ENCODE peak calls at places on chromosome 13, in ten cellular contexts. One of them, this sample, is unnamed.

GRCh38 chr13:110234532-110234931 is 72.4 kb downstream of the COL4A1 start:
- DNase-seq in activated T-helper 1 cell treated with anti-CD3 and anti-CD28 coated beads, Interleukin-12 subunit alpha, Interleukin-12 subunit beta, Interleukin-2, Interleukin-4 antibody, amounts not matched to agents 30 ng/mL and 10 ng/mL and 1 ng/mL, durations not matched to agents 14 hours and 24 hours and 36 hours: no peak
- DNase-seq in sigmoid colon: no peak
- DNase-seq in dermis microvascular lymphatic vessel endothelial cell: peak; percentile 77
- DNase-seq in adrenal gland: no peak
- DNase-seq in breast epithelium: no peak
- DNase-seq in stimulated activated CD4-positive, alpha-beta T cell treated with anti-CD3 and anti-CD28 coated beads, Interleukin-1b, Interleukin-23, amount 100 ng/mL, for 48 hours: no peak
- DNase-seq in Ammon's horn: no peak
- DNase-seq in psoas muscle: no peak
- DNase-seq in amniotic stem cell: no peak
- DNase-seq in this sample: no peak

GRCh38 chr13:33723365-33723764 is 94.6 kb upstream of the RFC3 start:
- DNase-seq in Ammon's horn: no peak
- DNase-seq in activated T-helper 1 cell treated with anti-CD3 and anti-CD28 coated beads, Interleukin-12 subunit alpha, Interleukin-12 subunit beta, Interleukin-2, Interleukin-4 antibody, amounts not matched to agents 30 ng/mL and 10 ng/mL and 1 ng/mL, durations not matched to agents 14 hours and 24 hours and 36 hours: no peak
- DNase-seq in sigmoid colon: no peak
- DNase-seq in psoas muscle: no peak
- DNase-seq in dermis microvascular lymphatic vessel endothelial cell: no peak
- DNase-seq in adrenal gland: no peak
- DNase-seq in amniotic stem cell: no peak
- DNase-seq in breast epithelium: no peak
- DNase-seq in stimulated activated CD4-positive, alpha-beta T cell treated with anti-CD3 and anti-CD28 coated beads, Interleukin-1b, Interleukin-23, amount 100 ng/mL, for 48 hours: no peak
- DNase-seq in this sample: no peak

GRCh38 chr13:85798999-85799646 is at the start of gene SLITRK6:
- DNase-seq in Ammon's horn: no peak
- DNase-seq in amniotic stem cell: peak; percentile 25
- DNase-seq in activated T-helper 1 cell treated with anti-CD3 and anti-CD28 coated beads, Interleukin-12 subunit alpha, Interleukin-12 subunit beta, Interleukin-2, Interleukin-4 antibody, amounts not matched to agents 30 ng/mL and 10 ng/mL and 1 ng/mL, durations not matched to agents 14 hours and 24 hours and 36 hours: no peak
- DNase-seq in breast epithelium: no peak
- DNase-seq in adrenal gland: no peak
- DNase-seq in stimulated activated CD4-positive, alpha-beta T cell treated with anti-CD3 and anti-CD28 coated beads, Interleukin-1b, Interleukin-23, amount 100 ng/mL, for 48 hours: no peak
- DNase-seq in psoas muscle: no peak
- DNase-seq in sigmoid colon: no peak
- DNase-seq in dermis microvascular lymphatic vessel endothelial cell: no peak
- DNase-seq in this sample: no peak

GRCh38 chr13:40060318-40061007 is 405.0 kb downstream of the COG6 start:
- DNase-seq in dermis microvascular lymphatic vessel endothelial cell: peak; percentile 46
- DNase-seq in Ammon's horn: peak; percentile 64
- DNase-seq in sigmoid colon: peak; percentile 70
- DNase-seq in adrenal gland: no peak
- DNase-seq in psoas muscle: peak; percentile 55
- DNase-seq in amniotic stem cell: no peak
- DNase-seq in breast epithelium: peak; percentile 89
- DNase-seq in activated T-helper 1 cell treated with anti-CD3 and anti-CD28 coated beads, Interleukin-12 subunit alpha, Interleukin-12 subunit beta, Interleukin-2, Interleukin-4 antibody, amounts not matched to agents 30 ng/mL and 10 ng/mL and 1 ng/mL, durations not matched to agents 14 hours and 24 hours and 36 hours: no peak
- DNase-seq in stimulated activated CD4-positive, alpha-beta T cell treated with anti-CD3 and anti-CD28 coated beads, Interleukin-1b, Interleukin-23, amount 100 ng/mL, for 48 hours: peak; percentile 75
- DNase-seq in this sample: no peak

GRCh38 chr13:23790591-23791170 is 98.5 kb downstream of the MIPEP start:
- DNase-seq in dermis microvascular lymphatic vessel endothelial cell: no peak
- DNase-seq in psoas muscle: no peak
- DNase-seq in Ammon's horn: no peak
- DNase-seq in adrenal gland: no peak
- DNase-seq in sigmoid colon: no peak
- DNase-seq in activated T-helper 1 cell treated with anti-CD3 and anti-CD28 coated beads, Interleukin-12 subunit alpha, Interleukin-12 subunit beta, Interleukin-2, Interleukin-4 antibody, amounts not matched to agents 30 ng/mL and 10 ng/mL and 1 ng/mL, durations not matched to agents 14 hours and 24 hours and 36 hours: no peak
- DNase-seq in stimulated activated CD4-positive, alpha-beta T cell treated with anti-CD3 and anti-CD28 coated beads, Interleukin-1b, Interleukin-23, amount 100 ng/mL, for 48 hours: no peak
- DNase-seq in amniotic stem cell: no peak
- DNase-seq in breast epithelium: no peak
- DNase-seq in this sample: no peak

GRCh38 chr13:70125693-70126092 is 17.4 kb upstream of the KLHL1 start:
- DNase-seq in amniotic stem cell: no peak
- DNase-seq in adrenal gland: no peak
- DNase-seq in activated T-helper 1 cell treated with anti-CD3 and anti-CD28 coated beads, Interleukin-12 subunit alpha, Interleukin-12 subunit beta, Interleukin-2, Interleukin-4 antibody, amounts not matched to agents 30 ng/mL and 10 ng/mL and 1 ng/mL, durations not matched to agents 14 hours and 24 hours and 36 hours: no peak
- DNase-seq in stimulated activated CD4-positive, alpha-beta T cell treated with anti-CD3 and anti-CD28 coated beads, Interleukin-1b, Interleukin-23, amount 100 ng/mL, for 48 hours: no peak
- DNase-seq in Ammon's horn: no peak
- DNase-seq in psoas muscle: no peak
- DNase-seq in breast epithelium: no peak
- DNase-seq in sigmoid colon: no peak
- DNase-seq in dermis microvascular lymphatic vessel endothelial cell: no peak
- DNase-seq in this sample: no peak

GRCh38 chr13:40755082-40755755 is 15.8 kb downstream of the MRPS31 start:
- DNase-seq in amniotic stem cell: no peak
- DNase-seq in Ammon's horn: no peak
- DNase-seq in stimulated activated CD4-positive, alpha-beta T cell treated with anti-CD3 and anti-CD28 coated beads, Interleukin-1b, Interleukin-23, amount 100 ng/mL, for 48 hours: no peak
- DNase-seq in sigmoid colon: no peak
- DNase-seq in activated T-helper 1 cell treated with anti-CD3 and anti-CD28 coated beads, Interleukin-12 subunit alpha, Interleukin-12 subunit beta, Interleukin-2, Interleukin-4 antibody, amounts not matched to agents 30 ng/mL and 10 ng/mL and 1 ng/mL, durations not matched to agents 14 hours and 24 hours and 36 hours: no peak
- DNase-seq in breast epithelium: no peak
- DNase-seq in adrenal gland: no peak
- DNase-seq in psoas muscle: no peak
- DNase-seq in dermis microvascular lymphatic vessel endothelial cell: no peak
- DNase-seq in this sample: no peak

GRCh38 chr13:23462815-23463559 is 29.5 kb upstream of the SACS start:
- DNase-seq in psoas muscle: no peak
- DNase-seq in amniotic stem cell: no peak
- DNase-seq in dermis microvascular lymphatic vessel endothelial cell: no peak
- DNase-seq in breast epithelium: no peak
- DNase-seq in Ammon's horn: no peak
- DNase-seq in sigmoid colon: no peak
- DNase-seq in stimulated activated CD4-positive, alpha-beta T cell treated with anti-CD3 and anti-CD28 coated beads, Interleukin-1b, Interleukin-23, amount 100 ng/mL, for 48 hours: no peak
- DNase-seq in adrenal gland: no peak
- DNase-seq in activated T-helper 1 cell treated with anti-CD3 and anti-CD28 coated beads, Interleukin-12 subunit alpha, Interleukin-12 subunit beta, Interleukin-2, Interleukin-4 antibody, amounts not matched to agents 30 ng/mL and 10 ng/mL and 1 ng/mL, durations not matched to agents 14 hours and 24 hours and 36 hours: no peak
- DNase-seq in this sample: no peak

GRCh38 chr13:82800391-82800790 is 1081.9 kb downstream of the SLITRK1 start:
- DNase-seq in stimulated activated CD4-positive, alpha-beta T cell treated with anti-CD3 and anti-CD28 coated beads, Interleukin-1b, Interleukin-23, amount 100 ng/mL, for 48 hours: no peak
- DNase-seq in amniotic stem cell: peak; percentile 6
- DNase-seq in dermis microvascular lymphatic vessel endothelial cell: no peak
- DNase-seq in activated T-helper 1 cell treated with anti-CD3 and anti-CD28 coated beads, Interleukin-12 subunit alpha, Interleukin-12 subunit beta, Interleukin-2, Interleukin-4 antibody, amounts not matched to agents 30 ng/mL and 10 ng/mL and 1 ng/mL, durations not matched to agents 14 hours and 24 hours and 36 hours: no peak
- DNase-seq in adrenal gland: no peak
- DNase-seq in psoas muscle: no peak
- DNase-seq in sigmoid colon: no peak
- DNase-seq in breast epithelium: no peak
- DNase-seq in Ammon's horn: no peak
- DNase-seq in this sample: no peak

GRCh38 chr13:44660050-44660449 is 83.9 kb upstream of the TSC22D1 start:
- DNase-seq in breast epithelium: no peak
- DNase-seq in Ammon's horn: no peak
- DNase-seq in amniotic stem cell: no peak
- DNase-seq in psoas muscle: no peak
- DNase-seq in sigmoid colon: no peak
- DNase-seq in activated T-helper 1 cell treated with anti-CD3 and anti-CD28 coated beads, Interleukin-12 subunit alpha, Interleukin-12 subunit beta, Interleukin-2, Interleukin-4 antibody, amounts not matched to agents 30 ng/mL and 10 ng/mL and 1 ng/mL, durations not matched to agents 14 hours and 24 hours and 36 hours: no peak
- DNase-seq in adrenal gland: no peak
- DNase-seq in dermis microvascular lymphatic vessel endothelial cell: no peak
- DNase-seq in stimulated activated CD4-positive, alpha-beta T cell treated with anti-CD3 and anti-CD28 coated beads, Interleukin-1b, Interleukin-23, amount 100 ng/mL, for 48 hours: no peak
- DNase-seq in this sample: no peak

GRCh38 chr13:108213946-108214345 is 1.4 kb downstream of the LIG4 start:
- DNase-seq in dermis microvascular lymphatic vessel endothelial cell: no peak
- DNase-seq in stimulated activated CD4-positive, alpha-beta T cell treated with anti-CD3 and anti-CD28 coated beads, Interleukin-1b, Interleukin-23, amount 100 ng/mL, for 48 hours: no peak
- DNase-seq in adrenal gland: no peak
- DNase-seq in breast epithelium: no peak
- DNase-seq in psoas muscle: no peak
- DNase-seq in amniotic stem cell: no peak
- DNase-seq in sigmoid colon: no peak
- DNase-seq in activated T-helper 1 cell treated with anti-CD3 and anti-CD28 coated beads, Interleukin-12 subunit alpha, Interleukin-12 subunit beta, Interleukin-2, Interleukin-4 antibody, amounts not matched to agents 30 ng/mL and 10 ng/mL and 1 ng/mL, durations not matched to agents 14 hours and 24 hours and 36 hours: no peak
- DNase-seq in Ammon's horn: no peak
- DNase-seq in this sample: no peak

GRCh38 chr13:104281910-104282309 is 1215.7 kb upstream of the SLC10A2 start:
- DNase-seq in stimulated activated CD4-positive, alpha-beta T cell treated with anti-CD3 and anti-CD28 coated beads, Interleukin-1b, Interleukin-23, amount 100 ng/mL, for 48 hours: no peak
- DNase-seq in activated T-helper 1 cell treated with anti-CD3 and anti-CD28 coated beads, Interleukin-12 subunit alpha, Interleukin-12 subunit beta, Interleukin-2, Interleukin-4 antibody, amounts not matched to agents 30 ng/mL and 10 ng/mL and 1 ng/mL, durations not matched to agents 14 hours and 24 hours and 36 hours: no peak
- DNase-seq in dermis microvascular lymphatic vessel endothelial cell: no peak
- DNase-seq in Ammon's horn: no peak
- DNase-seq in psoas muscle: no peak
- DNase-seq in adrenal gland: no peak
- DNase-seq in sigmoid colon: no peak
- DNase-seq in amniotic stem cell: no peak
- DNase-seq in breast epithelium: no peak
- DNase-seq in this sample: no peak

GRCh38 chr13:49936085-49936942 is at the start of gene SPRYD7:
- DNase-seq in activated T-helper 1 cell treated with anti-CD3 and anti-CD28 coated beads, Interleukin-12 subunit alpha, Interleukin-12 subunit beta, Interleukin-2, Interleukin-4 antibody, amounts not matched to agents 30 ng/mL and 10 ng/mL and 1 ng/mL, durations not matched to agents 14 hours and 24 hours and 36 hours: peak; percentile 92
- DNase-seq in dermis microvascular lymphatic vessel endothelial cell: peak; percentile 98
- DNase-seq in psoas muscle: peak; percentile 98
- DNase-seq in breast epithelium: peak; percentile 96
- DNase-seq in Ammon's horn: peak; percentile 99
- DNase-seq in sigmoid colon: peak; percentile 98
- DNase-seq in amniotic stem cell: peak; percentile 97
- DNase-seq in stimulated activated CD4-positive, alpha-beta T cell treated with anti-CD3 and anti-CD28 coated beads, Interleukin-1b, Interleukin-23, amount 100 ng/mL, for 48 hours: peak; percentile 94
- DNase-seq in adrenal gland: peak; percentile 98
- DNase-seq in this sample: peak; percentile 80

GRCh38 chr13:62193919-62194318 is 778.3 kb upstream of the PCDH20 start:
- DNase-seq in activated T-helper 1 cell treated with anti-CD3 and anti-CD28 coated beads, Interleukin-12 subunit alpha, Interleukin-12 subunit beta, Interleukin-2, Interleukin-4 antibody, amounts not matched to agents 30 ng/mL and 10 ng/mL and 1 ng/mL, durations not matched to agents 14 hours and 24 hours and 36 hours: no peak
- DNase-seq in sigmoid colon: no peak
- DNase-seq in dermis microvascular lymphatic vessel endothelial cell: no peak
- DNase-seq in adrenal gland: no peak
- DNase-seq in breast epithelium: no peak
- DNase-seq in stimulated activated CD4-positive, alpha-beta T cell treated with anti-CD3 and anti-CD28 coated beads, Interleukin-1b, Interleukin-23, amount 100 ng/mL, for 48 hours: no peak
- DNase-seq in Ammon's horn: no peak
- DNase-seq in amniotic stem cell: no peak
- DNase-seq in psoas muscle: no peak
- DNase-seq in this sample: no peak

GRCh38 chr13:74062933-74063332 is 71.3 kb downstream of the KLF12 start:
- DNase-seq in psoas muscle: peak; percentile 45
- DNase-seq in breast epithelium: no peak
- DNase-seq in Ammon's horn: peak; percentile 80
- DNase-seq in sigmoid colon: peak; percentile 82
- DNase-seq in amniotic stem cell: no peak
- DNase-seq in activated T-helper 1 cell treated with anti-CD3 and anti-CD28 coated beads, Interleukin-12 subunit alpha, Interleukin-12 subunit beta, Interleukin-2, Interleukin-4 antibody, amounts not matched to agents 30 ng/mL and 10 ng/mL and 1 ng/mL, durations not matched to agents 14 hours and 24 hours and 36 hours: no peak
- DNase-seq in dermis microvascular lymphatic vessel endothelial cell: no peak
- DNase-seq in adrenal gland: peak; percentile 24
- DNase-seq in stimulated activated CD4-positive, alpha-beta T cell treated with anti-CD3 and anti-CD28 coated beads, Interleukin-1b, Interleukin-23, amount 100 ng/mL, for 48 hours: peak; percentile 34
- DNase-seq in this sample: no peak

GRCh38 chr13:28035146-28035782 is 46.8 kb upstream of the URAD start:
- DNase-seq in breast epithelium: no peak
- DNase-seq in sigmoid colon: no peak
- DNase-seq in Ammon's horn: no peak
- DNase-seq in adrenal gland: peak; percentile 24
- DNase-seq in psoas muscle: no peak
- DNase-seq in stimulated activated CD4-positive, alpha-beta T cell treated with anti-CD3 and anti-CD28 coated beads, Interleukin-1b, Interleukin-23, amount 100 ng/mL, for 48 hours: no peak
- DNase-seq in amniotic stem cell: no peak
- DNase-seq in dermis microvascular lymphatic vessel endothelial cell: no peak
- DNase-seq in activated T-helper 1 cell treated with anti-CD3 and anti-CD28 coated beads, Interleukin-12 subunit alpha, Interleukin-12 subunit beta, Interleukin-2, Interleukin-4 antibody, amounts not matched to agents 30 ng/mL and 10 ng/mL and 1 ng/mL, durations not matched to agents 14 hours and 24 hours and 36 hours: no peak
- DNase-seq in this sample: no peak

GRCh38 chr13:33015791-33016323 is 366 bp upstream of the KL start:
- DNase-seq in adrenal gland: peak; percentile 19
- DNase-seq in stimulated activated CD4-positive, alpha-beta T cell treated with anti-CD3 and anti-CD28 coated beads, Interleukin-1b, Interleukin-23, amount 100 ng/mL, for 48 hours: peak; percentile 4
- DNase-seq in activated T-helper 1 cell treated with anti-CD3 and anti-CD28 coated beads, Interleukin-12 subunit alpha, Interleukin-12 subunit beta, Interleukin-2, Interleukin-4 antibody, amounts not matched to agents 30 ng/mL and 10 ng/mL and 1 ng/mL, durations not matched to agents 14 hours and 24 hours and 36 hours: no peak
- DNase-seq in amniotic stem cell: no peak
- DNase-seq in breast epithelium: no peak
- DNase-seq in psoas muscle: no peak
- DNase-seq in dermis microvascular lymphatic vessel endothelial cell: peak; percentile 1
- DNase-seq in sigmoid colon: no peak
- DNase-seq in Ammon's horn: no peak
- DNase-seq in this sample: no peak

GRCh38 chr13:39959497-39959896 is 304.0 kb downstream of the COG6 start:
- DNase-seq in Ammon's horn: no peak
- DNase-seq in activated T-helper 1 cell treated with anti-CD3 and anti-CD28 coated beads, Interleukin-12 subunit alpha, Interleukin-12 subunit beta, Interleukin-2, Interleukin-4 antibody, amounts not matched to agents 30 ng/mL and 10 ng/mL and 1 ng/mL, durations not matched to agents 14 hours and 24 hours and 36 hours: no peak
- DNase-seq in stimulated activated CD4-positive, alpha-beta T cell treated with anti-CD3 and anti-CD28 coated beads, Interleukin-1b, Interleukin-23, amount 100 ng/mL, for 48 hours: no peak
- DNase-seq in psoas muscle: no peak
- DNase-seq in dermis microvascular lymphatic vessel endothelial cell: no peak
- DNase-seq in sigmoid colon: no peak
- DNase-seq in amniotic stem cell: no peak
- DNase-seq in breast epithelium: no peak
- DNase-seq in adrenal gland: no peak
- DNase-seq in this sample: no peak

GRCh38 chr13:73290844-73291243 is 232.0 kb downstream of the KLF5 start:
- DNase-seq in stimulated activated CD4-positive, alpha-beta T cell treated with anti-CD3 and anti-CD28 coated beads, Interleukin-1b, Interleukin-23, amount 100 ng/mL, for 48 hours: no peak
- DNase-seq in breast epithelium: peak; percentile 67
- DNase-seq in adrenal gland: no peak
- DNase-seq in psoas muscle: no peak
- DNase-seq in sigmoid colon: no peak
- DNase-seq in activated T-helper 1 cell treated with anti-CD3 and anti-CD28 coated beads, Interleukin-12 subunit alpha, Interleukin-12 subunit beta, Interleukin-2, Interleukin-4 antibody, amounts not matched to agents 30 ng/mL and 10 ng/mL and 1 ng/mL, durations not matched to agents 14 hours and 24 hours and 36 hours: no peak
- DNase-seq in dermis microvascular lymphatic vessel endothelial cell: no peak
- DNase-seq in amniotic stem cell: no peak
- DNase-seq in Ammon's horn: no peak
- DNase-seq in this sample: no peak

GRCh38 chr13:19818223-19818842 is 35.6 kb upstream of the PSPC1 start:
- DNase-seq in psoas muscle: peak; percentile 15
- DNase-seq in stimulated activated CD4-positive, alpha-beta T cell treated with anti-CD3 and anti-CD28 coated beads, Interleukin-1b, Interleukin-23, amount 100 ng/mL, for 48 hours: peak; percentile 40
- DNase-seq in Ammon's horn: peak; percentile 2
- DNase-seq in breast epithelium: no peak
- DNase-seq in dermis microvascular lymphatic vessel endothelial cell: peak; percentile 68
- DNase-seq in activated T-helper 1 cell treated with anti-CD3 and anti-CD28 coated beads, Interleukin-12 subunit alpha, Interleukin-12 subunit beta, Interleukin-2, Interleukin-4 antibody, amounts not matched to agents 30 ng/mL and 10 ng/mL and 1 ng/mL, durations not matched to agents 14 hours and 24 hours and 36 hours: peak; percentile 5
- DNase-seq in amniotic stem cell: no peak
- DNase-seq in adrenal gland: peak; percentile 27
- DNase-seq in sigmoid colon: no peak
- DNase-seq in this sample: peak; percentile 71

GRCh38 chr13:91154553-91154952 is 192.9 kb upstream of the MIR17HG start:
- DNase-seq in breast epithelium: no peak
- DNase-seq in dermis microvascular lymphatic vessel endothelial cell: no peak
- DNase-seq in psoas muscle: no peak
- DNase-seq in activated T-helper 1 cell treated with anti-CD3 and anti-CD28 coated beads, Interleukin-12 subunit alpha, Interleukin-12 subunit beta, Interleukin-2, Interleukin-4 antibody, amounts not matched to agents 30 ng/mL and 10 ng/mL and 1 ng/mL, durations not matched to agents 14 hours and 24 hours and 36 hours: no peak
- DNase-seq in adrenal gland: no peak
- DNase-seq in amniotic stem cell: no peak
- DNase-seq in Ammon's horn: no peak
- DNase-seq in stimulated activated CD4-positive, alpha-beta T cell treated with anti-CD3 and anti-CD28 coated beads, Interleukin-1b, Interleukin-23, amount 100 ng/mL, for 48 hours: no peak
- DNase-seq in sigmoid colon: no peak
- DNase-seq in this sample: no peak

GRCh38 chr13:50159613-50160012 is 144.4 kb downstream of the KCNRG start:
- DNase-seq in breast epithelium: no peak
- DNase-seq in sigmoid colon: no peak
- DNase-seq in activated T-helper 1 cell treated with anti-CD3 and anti-CD28 coated beads, Interleukin-12 subunit alpha, Interleukin-12 subunit beta, Interleukin-2, Interleukin-4 antibody, amounts not matched to agents 30 ng/mL and 10 ng/mL and 1 ng/mL, durations not matched to agents 14 hours and 24 hours and 36 hours: no peak
- DNase-seq in stimulated activated CD4-positive, alpha-beta T cell treated with anti-CD3 and anti-CD28 coated beads, Interleukin-1b, Interleukin-23, amount 100 ng/mL, for 48 hours: no peak
- DNase-seq in dermis microvascular lymphatic vessel endothelial cell: peak; percentile 2
- DNase-seq in adrenal gland: no peak
- DNase-seq in psoas muscle: no peak
- DNase-seq in amniotic stem cell: no peak
- DNase-seq in Ammon's horn: no peak
- DNase-seq in this sample: no peak

GRCh38 chr13:109309625-109310363 is 476.6 kb downstream of the IRS2 start:
- DNase-seq in dermis microvascular lymphatic vessel endothelial cell: no peak
- DNase-seq in psoas muscle: no peak
- DNase-seq in Ammon's horn: no peak
- DNase-seq in amniotic stem cell: no peak
- DNase-seq in adrenal gland: no peak
- DNase-seq in stimulated activated CD4-positive, alpha-beta T cell treated with anti-CD3 and anti-CD28 coated beads, Interleukin-1b, Interleukin-23, amount 100 ng/mL, for 48 hours: no peak
- DNase-seq in sigmoid colon: no peak
- DNase-seq in breast epithelium: no peak
- DNase-seq in activated T-helper 1 cell treated with anti-CD3 and anti-CD28 coated beads, Interleukin-12 subunit alpha, Interleukin-12 subunit beta, Interleukin-2, Interleukin-4 antibody, amounts not matched to agents 30 ng/mL and 10 ng/mL and 1 ng/mL, durations not matched to agents 14 hours and 24 hours and 36 hours: no peak
- DNase-seq in this sample: no peak

GRCh38 chr13:76903544-76904162 is 17.4 kb upstream of the KCTD12 start:
- DNase-seq in breast epithelium: peak; percentile 43
- DNase-seq in psoas muscle: peak; percentile 39
- DNase-seq in adrenal gland: peak; percentile 71
- DNase-seq in Ammon's horn: peak; percentile 86
- DNase-seq in stimulated activated CD4-positive, alpha-beta T cell treated with anti-CD3 and anti-CD28 coated beads, Interleukin-1b, Interleukin-23, amount 100 ng/mL, for 48 hours: peak; percentile 67
- DNase-seq in amniotic stem cell: peak; percentile 49
- DNase-seq in sigmoid colon: peak; percentile 79
- DNase-seq in dermis microvascular lymphatic vessel endothelial cell: peak; percentile 89
- DNase-seq in activated T-helper 1 cell treated with anti-CD3 and anti-CD28 coated beads, Interleukin-12 subunit alpha, Interleukin-12 subunit beta, Interleukin-2, Interleukin-4 antibody, amounts not matched to agents 30 ng/mL and 10 ng/mL and 1 ng/mL, durations not matched to agents 14 hours and 24 hours and 36 hours: peak; percentile 50
- DNase-seq in this sample: peak; percentile 33

GRCh38 chr13:111248822-111249221 is 71.6 kb upstream of the TEX29 start:
- DNase-seq in breast epithelium: no peak
- DNase-seq in activated T-helper 1 cell treated with anti-CD3 and anti-CD28 coated beads, Interleukin-12 subunit alpha, Interleukin-12 subunit beta, Interleukin-2, Interleukin-4 antibody, amounts not matched to agents 30 ng/mL and 10 ng/mL and 1 ng/mL, durations not matched to agents 14 hours and 24 hours and 36 hours: no peak
- DNase-seq in psoas muscle: no peak
- DNase-seq in dermis microvascular lymphatic vessel endothelial cell: no peak
- DNase-seq in adrenal gland: peak; percentile 67
- DNase-seq in Ammon's horn: no peak
- DNase-seq in amniotic stem cell: no peak
- DNase-seq in stimulated activated CD4-positive, alpha-beta T cell treated with anti-CD3 and anti-CD28 coated beads, Interleukin-1b, Interleukin-23, amount 100 ng/mL, for 48 hours: no peak
- DNase-seq in sigmoid colon: no peak
- DNase-seq in this sample: no peak

GRCh38 chr13:111532111-111532510 is 211.7 kb downstream of the TEX29 start:
- DNase-seq in dermis microvascular lymphatic vessel endothelial cell: no peak
- DNase-seq in adrenal gland: no peak
- DNase-seq in Ammon's horn: no peak
- DNase-seq in breast epithelium: no peak
- DNase-seq in activated T-helper 1 cell treated with anti-CD3 and anti-CD28 coated beads, Interleukin-12 subunit alpha, Interleukin-12 subunit beta, Interleukin-2, Interleukin-4 antibody, amounts not matched to agents 30 ng/mL and 10 ng/mL and 1 ng/mL, durations not matched to agents 14 hours and 24 hours and 36 hours: no peak
- DNase-seq in stimulated activated CD4-positive, alpha-beta T cell treated with anti-CD3 and anti-CD28 coated beads, Interleukin-1b, Interleukin-23, amount 100 ng/mL, for 48 hours: no peak
- DNase-seq in amniotic stem cell: no peak
- DNase-seq in sigmoid colon: no peak
- DNase-seq in psoas muscle: no peak
- DNase-seq in this sample: no peak

GRCh38 chr13:92313382-92313781 is 913.2 kb upstream of the GPC6 start:
- DNase-seq in activated T-helper 1 cell treated with anti-CD3 and anti-CD28 coated beads, Interleukin-12 subunit alpha, Interleukin-12 subunit beta, Interleukin-2, Interleukin-4 antibody, amounts not matched to agents 30 ng/mL and 10 ng/mL and 1 ng/mL, durations not matched to agents 14 hours and 24 hours and 36 hours: no peak
- DNase-seq in dermis microvascular lymphatic vessel endothelial cell: no peak
- DNase-seq in psoas muscle: no peak
- DNase-seq in sigmoid colon: no peak
- DNase-seq in amniotic stem cell: no peak
- DNase-seq in breast epithelium: no peak
- DNase-seq in adrenal gland: no peak
- DNase-seq in stimulated activated CD4-positive, alpha-beta T cell treated with anti-CD3 and anti-CD28 coated beads, Interleukin-1b, Interleukin-23, amount 100 ng/mL, for 48 hours: no peak
- DNase-seq in Ammon's horn: no peak
- DNase-seq in this sample: no peak

GRCh38 chr13:31965361-31966066 is 66.1 kb upstream of the FRY start:
- DNase-seq in Ammon's horn: no peak
- DNase-seq in stimulated activated CD4-positive, alpha-beta T cell treated with anti-CD3 and anti-CD28 coated beads, Interleukin-1b, Interleukin-23, amount 100 ng/mL, for 48 hours: no peak
- DNase-seq in adrenal gland: no peak
- DNase-seq in dermis microvascular lymphatic vessel endothelial cell: peak; percentile 64
- DNase-seq in sigmoid colon: no peak
- DNase-seq in psoas muscle: no peak
- DNase-seq in breast epithelium: no peak
- DNase-seq in activated T-helper 1 cell treated with anti-CD3 and anti-CD28 coated beads, Interleukin-12 subunit alpha, Interleukin-12 subunit beta, Interleukin-2, Interleukin-4 antibody, amounts not matched to agents 30 ng/mL and 10 ng/mL and 1 ng/mL, durations not matched to agents 14 hours and 24 hours and 36 hours: no peak
- DNase-seq in amniotic stem cell: peak; percentile 26
- DNase-seq in this sample: peak; percentile 6